ENCODE peak calls at places on chromosomes 16 and 17, in seven cellular contexts. N, W, P, T, Y, Z and J are unnamed samples.

GRCh38 chr16:85546585-85547447 is 66.3 kb upstream of the GSE1 start:
- DNase-seq in P (no peak), Z (no peak), T (no peak), Y (no peak), N (no peak), W (no peak), J (no peak)

GRCh38 chr16:24990803-24991202 is 24.4 kb downstream of the ARHGAP17 start:
- DNase-seq in Y (no peak), P (no peak), T (no peak), N (no peak), Z (no peak), W (no peak), J (no peak)

GRCh38 chr17:45234641-45235040 is 13.0 kb downstream of the FMNL1 start:
- DNase-seq in Y (no peak), N (peak; percentile 68), Z (peak; percentile 33), W (no peak), T (no peak), P (no peak), J (no peak)

GRCh38 chr17:27356091-27356705 is 62.3 kb downstream of the WSB1 start:
- DNase-seq in N (no peak), P (no peak), Y (no peak), T (no peak), Z (no peak), W (no peak), J (no peak)

GRCh38 chr16:25097304-25097988 is 14.1 kb upstream of the LCMT1 start:
- DNase-seq in P (peak; percentile 61), Y (no peak), T (no peak), N (no peak), W (no peak), Z (no peak), J (no peak)

GRCh38 chr16:1613728-1614225 is 1.6 kb downstream of the CRAMP1 start:
- DNase-seq in N (no peak), P (peak; percentile 3), Z (no peak), Y (no peak), W (peak; percentile 27), T (no peak), J (no peak)

GRCh38 chr17:21285164-21286065 is 904 bp downstream of the MAP2K3 start:
- DNase-seq in Y (no peak), Z (no peak), W (no peak), P (peak; percentile 68), N (no peak), T (no peak), J (no peak)

GRCh38 chr17:1870592-1870991 is 40.8 kb downstream of the RPA1 start:
- DNase-seq in N (no peak), W (no peak), Y (no peak), P (no peak), Z (no peak), T (no peak), J (no peak)

GRCh38 chr16:69089091-69089912 is 16.2 kb upstream of the HAS3 start:
- DNase-seq in Y (no peak), P (no peak), N (no peak), Z (no peak), W (no peak), T (no peak), J (no peak)

GRCh38 chr16:9446471-9447194 is 355.2 kb downstream of the HAPSTR1 start:
- DNase-seq in Y (no peak), Z (no peak), N (no peak), T (no peak), W (no peak), P (no peak), J (no peak)

GRCh38 chr17:7916799-7917198 is 710 bp upstream of the RNF227 start:
- DNase-seq in Y (no peak), Z (no peak), T (no peak), N (no peak), P (no peak), W (peak; percentile 48), J (no peak)

GRCh38 chr16:74667215-74667765 is 613 bp upstream of the RFWD3 start:
- DNase-seq in P (peak; percentile 30), T (no peak), W (no peak), Z (no peak), Y (peak; percentile 54), N (no peak), J (no peak)

GRCh38 chr17:78268960-78269892 is 37.8 kb downstream of the TMEM235 start:
- DNase-seq in N (no peak), Z (no peak), Y (no peak), T (no peak), W (no peak), P (no peak), J (no peak)

GRCh38 chr17:15119928-15120327 is 145.2 kb downstream of the PMP22 start:
- DNase-seq in T (no peak), Z (no peak), Y (no peak), N (no peak), P (peak; percentile 24), W (no peak), J (no peak)

GRCh38 chr17:28925912-28926365 is 23.1 kb upstream of the DHRS13 start:
- DNase-seq in W (no peak), Y (no peak), N (no peak), Z (no peak), P (peak; percentile 92), T (no peak), J (no peak)

GRCh38 chr17:1590031-1590746 is 27.6 kb upstream of the PITPNA start:
- DNase-seq in N (no peak), T (no peak), Y (peak; percentile 81), P (peak; percentile 83), Z (no peak), W (peak; percentile 77), J (no peak)

GRCh38 chr16:88552815-88553214 is 17.4 kb upstream of the ZC3H18 start:
- DNase-seq in N (no peak), W (no peak), T (no peak), Z (no peak), Y (no peak), P (no peak), J (no peak)

GRCh38 chr17:72176902-72177660 is 56.3 kb downstream of the SOX9 start:
- DNase-seq in P (no peak), Z (no peak), T (no peak), Y (no peak), N (no peak), W (no peak), J (no peak)

GRCh38 chr17:78278139-78278741 is 46.8 kb downstream of the TMEM235 start:
- DNase-seq in T (no peak), W (no peak), Z (no peak), P (no peak), Y (no peak), N (no peak), J (peak; percentile 60)

GRCh38 chr17:72931635-72932034 is 160.9 kb downstream of the SLC39A11 start:
- DNase-seq in P (no peak), Z (no peak), Y (no peak), T (no peak), N (no peak), W (no peak), J (no peak)

GRCh38 chr17:79747508-79748295 is 17.0 kb downstream of the ENPP7 start:
- DNase-seq in T (no peak), Z (peak; percentile 26), N (peak; percentile 58), P (no peak), Y (no peak), W (no peak), J (no peak)

GRCh38 chr17:66677201-66677981 is 157.5 kb upstream of the CACNG5 start:
- DNase-seq in Z (no peak), W (no peak), Y (no peak), T (no peak), P (peak; percentile 94), N (no peak), J (no peak)

GRCh38 chr16:27429330-27429871 is 27.4 kb downstream of the IL21R start:
- DNase-seq in N (no peak), T (no peak), Y (no peak), Z (no peak), W (no peak), P (no peak), J (no peak)

GRCh38 chr17:27200476-27200875 is 93.4 kb upstream of the WSB1 start:
- DNase-seq in W (no peak), P (no peak), T (no peak), N (no peak), Y (no peak), Z (no peak), J (no peak)

GRCh38 chr16:64276646-64277045 is 845.2 kb downstream of the CDH11 start:
- DNase-seq in Z (no peak), N (no peak), Y (no peak), P (no peak), W (no peak), T (no peak), J (no peak)

GRCh38 chr17:8631554-8631877 is 991 bp upstream of the MYH10 start:
- DNase-seq in Z (no peak), W (no peak), P (no peak), N (no peak), Y (no peak), T (no peak), J (no peak)

GRCh38 chr16:1330260-1330914 is 3.1 kb upstream of the BAIAP3 start:
- DNase-seq in Y (no peak), T (no peak), N (no peak), W (no peak), P (no peak), Z (no peak), J (no peak)

GRCh38 chr16:55326261-55326802 is 2.3 kb downstream of the IRX6 start:
- DNase-seq in Y (no peak), P (no peak), N (no peak), T (no peak), Z (no peak), W (no peak), J (no peak)

GRCh38 chr17:73397856-73398540 is 86.2 kb upstream of the CDC42EP4 start:
- DNase-seq in N (no peak), Z (no peak), W (no peak), T (no peak), P (no peak), Y (no peak), J (no peak)

GRCh38 chr17:66817750-66818149 is 17.2 kb upstream of the CACNG5 start:
- DNase-seq in W (no peak), T (no peak), P (no peak), Y (no peak), Z (no peak), N (no peak), J (no peak)

GRCh38 chr17:82869536-82869935 is 29.7 kb upstream of the ZNF750 start:
- DNase-seq in W (no peak), Z (no peak), N (no peak), P (no peak), Y (peak; percentile 23), T (no peak), J (no peak)

GRCh38 chr17:14458724-14459123 is 157.8 kb downstream of the HS3ST3B1 start:
- DNase-seq in Y (no peak), P (no peak), Z (no peak), W (no peak), T (no peak), N (no peak), J (no peak)

GRCh38 chr17:8079291-8080207 is 8.0 kb downstream of the ALOX12B start:
- DNase-seq in T (peak; percentile 39), Z (peak; percentile 82), W (peak; percentile 61), Y (peak; percentile 83), P (peak; percentile 26), N (peak; percentile 30), J (peak; percentile 93)

GRCh38 chr17:72618018-72618509 is 474.4 kb downstream of the SLC39A11 start:
- DNase-seq in P (peak; percentile 9), Y (no peak), Z (no peak), N (peak; percentile 22), W (no peak), T (no peak), J (no peak)

GRCh38 chr17:3886776-3887175 is 6.1 kb downstream of the CAMKK1 start:
- DNase-seq in P (no peak), T (no peak), Z (no peak), W (no peak), N (no peak), Y (peak; percentile 48), J (no peak)

GRCh38 chr17:292016-292415 is 60.6 kb downstream of the RPH3AL start:
- DNase-seq in Y (no peak), W (no peak), Z (no peak), N (no peak), T (no peak), P (no peak), J (no peak)

GRCh38 chr16:89233678-89234490 is 16.4 kb downstream of the ZNF778 start:
- DNase-seq in T (no peak), Z (no peak), Y (no peak), N (no peak), W (no peak), P (no peak), J (no peak)

GRCh38 chr17:17693253-17693954 is 12.1 kb downstream of the RAI1 start:
- DNase-seq in T (peak; percentile 62), W (peak; percentile 53), Z (peak; percentile 46), Y (peak; percentile 81), N (peak; percentile 67), P (no peak), J (no peak)